ENCODE peak calls at places on chromosomes 13 and 19, in eight cellular contexts. G is HCEC 1CT, C is T-helper 1 cell, A is cardiac fibroblast, H is cardiac muscle cell, K is HS-27A, Y is fibroblast of mammary gland, R is RCC 7860. X is an unnamed sample.

GRCh38 chr13:98200211-98200878 is 23.3 kb upstream of the RNF113B start:
- DNase-seq in R (no peak), C (no peak), K (no peak), A (no peak), G (no peak), H (no peak), Y (no peak), X (no peak)

GRCh38 chr13:113616991-113617749 is 32.6 kb downstream of the TFDP1 start:
- DNase-seq in K (no peak), Y (no peak), A (peak), R (peak), G (no peak), H (peak), C (no peak), X (no peak)

GRCh38 chr19:18466354-18466753 is 28.4 kb upstream of the ISYNA1 start:
- DNase-seq in H (no peak), Y (no peak), G (no peak), C (no peak), K (no peak), A (no peak), R (no peak), X (no peak)

GRCh38 chr13:46866150-46866549 is 30.7 kb downstream of the HTR2A start:
- DNase-seq in Y (peak), A (peak), C (no peak), R (no peak), H (peak), K (no peak), G (peak), X (peak)

GRCh38 chr19:41860419-41861097 is 503 bp downstream of the RPS19 start:
- DNase-seq in G (no peak), A (peak), C (no peak), Y (peak), K (no peak), R (no peak), H (peak), X (peak)

GRCh38 chr19:37983916-37984315 is 76.9 kb downstream of the SIPA1L3 start:
- DNase-seq in Y (no peak), G (no peak), C (no peak), A (no peak), K (no peak), R (no peak), H (no peak), X (no peak)

GRCh38 chr13:22915442-22916082 is 265.2 kb upstream of the SGCG start:
- DNase-seq in R (no peak), C (no peak), A (peak), G (no peak), H (peak), Y (peak), K (no peak), X (peak)

GRCh38 chr19:43438291-43439162 is 23.8 kb downstream of the TEX101 start:
- DNase-seq in C (no peak), G (peak), Y (peak), A (peak), H (peak), K (no peak), R (no peak), X (no peak)

GRCh38 chr19:43624933-43625332 is 5.5 kb upstream of the ZNF428 start:
- DNase-seq in G (no peak), K (no peak), C (peak), Y (peak), R (no peak), A (peak), H (peak), X (peak)

GRCh38 chr19:37763488-37763887 is 15.9 kb downstream of the ZNF573 start:
- DNase-seq in Y (peak), R (peak), A (peak), G (peak), H (peak), K (peak), C (no peak), X (no peak)

GRCh38 chr19:40601061-40601973 is at the start of gene LTBP4:
- DNase-seq in Y (no peak), G (peak), A (peak), R (no peak), C (no peak), K (no peak), H (peak), X (no peak)

GRCh38 chr13:48412881-48413351 is at the start of gene LPAR6:
- DNase-seq in Y (peak), H (peak), G (peak), K (no peak), A (peak), C (no peak), R (no peak), X (no peak)

GRCh38 chr19:19371056-19371455 is 34.4 kb upstream of the GATAD2A start:
- DNase-seq in H (no peak), A (no peak), R (no peak), Y (no peak), K (peak), G (no peak), C (no peak), X (no peak)

GRCh38 chr19:38974599-38975213 is 836 bp downstream of the FBXO17 start:
- DNase-seq in K (no peak), Y (peak), H (peak), R (no peak), A (peak), G (no peak), C (no peak), X (no peak)

GRCh38 chr19:51125421-51126075 is 842 bp downstream of the SIGLEC9 start:
- DNase-seq in Y (no peak), C (no peak), A (no peak), G (no peak), H (no peak), R (no peak), K (no peak), X (no peak)

GRCh38 chr13:22080832-22081231 is 410.0 kb downstream of the FGF9 start:
- DNase-seq in G (no peak), R (no peak), Y (no peak), K (no peak), A (no peak), H (no peak), C (no peak), X (no peak)

GRCh38 chr19:45130888-45131615 is 29.7 kb downstream of the NKPD1 start:
- DNase-seq in A (no peak), C (no peak), G (no peak), Y (no peak), K (no peak), R (no peak), H (no peak), X (peak)

GRCh38 chr19:6223461-6224307 is 56.1 kb downstream of the MLLT1 start:
- DNase-seq in H (no peak), K (no peak), Y (no peak), A (no peak), R (no peak), C (no peak), G (no peak), X (no peak)

GRCh38 chr19:42555801-42556200 is 27.5 kb upstream of the CEACAM1 start:
- DNase-seq in G (no peak), Y (no peak), H (no peak), C (no peak), A (no peak), R (no peak), K (no peak), X (no peak)

GRCh38 chr19:14114854-14115253 is 2.7 kb downstream of the PRKACA start:
- DNase-seq in G (no peak), R (no peak), C (peak), A (peak), H (peak), K (no peak), Y (peak), X (peak)

GRCh38 chr19:46748325-46749109 is 2.3 kb upstream of the STRN4 start:
- DNase-seq in G (peak), H (peak), Y (peak), C (peak), A (peak), R (peak), K (no peak), X (peak)

GRCh38 chr13:99688776-99689175 is 187.5 kb downstream of the TM9SF2 start:
- DNase-seq in H (no peak), A (no peak), Y (no peak), G (no peak), R (no peak), C (no peak), K (no peak), X (peak)

GRCh38 chr19:5881543-5882299 is 11.4 kb upstream of the FUT5 start:
- DNase-seq in C (no peak), A (no peak), R (no peak), K (no peak), Y (no peak), G (no peak), H (no peak), X (no peak)

GRCh38 chr19:49808762-49809154 is 4.3 kb downstream of the FUZ start:
- DNase-seq in K (no peak), H (peak), G (peak), C (peak), Y (peak), A (peak), R (no peak), X (peak)

GRCh38 chr19:47376589-47377144 is 27.6 kb downstream of the DHX34 start:
- DNase-seq in R (no peak), H (no peak), C (no peak), Y (no peak), K (no peak), A (no peak), G (no peak), X (no peak)

X was measured in GM12865.